ENCODE peak calls at places on chromosomes 11 and 22, in ten cellular contexts. T is activated CD4-positive, alpha-beta T cell treated with anti-CD3 and anti-CD28 coated beads, Interleukin-2, amount 10 ng/mL, durations not matched to agents 24 days and 14 days; N is left ventricle myocardium inferior; P is GM04503; Z is naive thymus-derived CD8-positive, alpha-beta T cell; E is EH; J is amygdala; F is body of pancreas; Q is GDM1; X is T follicular helper cell. B is an unnamed sample.

GRCh38 chr11:60314607-60315321 is 12.3 kb upstream of the MS4A6E start:
- DNase-seq in P (no peak), E (no peak), Q (no peak), Z (no peak), T (no peak), N (no peak), F (no peak), X (no peak), J (no peak), B (no peak)

GRCh38 chr11:100706179-100706578 is 19.1 kb downstream of the ARHGAP42 start:
- DNase-seq in N (no peak), Z (no peak), X (no peak), F (no peak), J (no peak), Q (no peak), P (no peak), E (no peak), T (no peak), B (no peak)

GRCh38 chr11:15286465-15286864 is 171.7 kb downstream of the INSC start:
- DNase-seq in E (peak), N (no peak), X (no peak), T (no peak), Q (no peak), J (no peak), P (no peak), Z (no peak), F (no peak), B (peak)

GRCh38 chr22:42794551-42795510 is 62.2 kb downstream of the ARFGAP3 start:
- DNase-seq in T (no peak), Z (no peak), J (no peak), F (no peak), Q (no peak), X (no peak), P (no peak), E (no peak), N (no peak), B (no peak)

GRCh38 chr11:8661036-8661435 is 21.4 kb downstream of the TRIM66 start:
- DNase-seq in P (no peak), X (no peak), Q (no peak), F (no peak), Z (no peak), E (no peak), J (no peak), N (no peak), T (no peak), B (no peak)

GRCh38 chr11:33160147-33160546 is 1.1 kb downstream of the CSTF3 start:
- DNase-seq in E (peak), P (no peak), J (no peak), N (no peak), Q (no peak), X (no peak), Z (no peak), T (no peak), F (no peak), B (peak)

GRCh38 chr11:76769071-76769560 is 14.0 kb upstream of the TSKU start:
- DNase-seq in X (no peak), J (no peak), N (no peak), Q (no peak), Z (peak), E (peak), P (no peak), F (no peak), T (no peak), B (no peak)

GRCh38 chr11:95641506-95641905 is 148.1 kb downstream of the FAM76B start:
- DNase-seq in J (no peak), N (no peak), Z (no peak), P (no peak), E (no peak), Q (no peak), X (no peak), T (peak), F (no peak), B (no peak)

GRCh38 chr11:71452354-71453020 is 516 bp upstream of the NADSYN1 start:
- DNase-seq in Z (peak), Q (peak), P (no peak), J (peak), E (peak), N (peak), T (peak), X (peak), F (peak), B (no peak)

GRCh38 chr22:42368379-42369249 is 63.6 kb downstream of the NFAM1 start:
- DNase-seq in E (no peak), P (no peak), N (peak), J (no peak), Q (no peak), T (peak), Z (no peak), F (peak), X (peak), B (no peak)

GRCh38 chr11:66315921-66316811 is 678 bp downstream of the CD248 start:
- DNase-seq in P (no peak), N (no peak), Q (no peak), F (no peak), J (no peak), Z (peak), T (no peak), E (peak), X (no peak), B (no peak)

GRCh38 chr11:30477061-30477460 is 109.1 kb downstream of the MPPED2 start:
- DNase-seq in N (no peak), Z (no peak), J (no peak), X (no peak), E (no peak), Q (no peak), F (no peak), P (no peak), T (no peak), B (no peak)

GRCh38 chr11:58659404-58659803 is 36.9 kb downstream of the CNTF start:
- DNase-seq in Q (no peak), X (no peak), T (peak), E (no peak), J (no peak), Z (no peak), P (no peak), N (no peak), F (no peak), B (no peak)

GRCh38 chr11:87020764-87021365 is 16.9 kb upstream of the TMEM135 start:
- DNase-seq in T (no peak), P (no peak), Z (no peak), E (no peak), F (no peak), J (no peak), X (no peak), Q (no peak), N (no peak), B (no peak)

GRCh38 chr11:116144387-116144958 is 628.3 kb downstream of the BUD13 start:
- DNase-seq in Q (no peak), F (no peak), Z (no peak), E (no peak), T (peak), J (no peak), P (no peak), X (no peak), N (no peak), B (no peak)

GRCh38 chr11:7890417-7891179 is 40.5 kb downstream of the OR10A6 start:
- DNase-seq in N (no peak), E (no peak), Q (no peak), X (no peak), P (no peak), J (no peak), Z (no peak), F (no peak), T (no peak), B (no peak)

GRCh38 chr22:47788461-47788860 is 1026.0 kb downstream of the TBC1D22A start:
- DNase-seq in Q (no peak), J (no peak), T (no peak), N (no peak), X (no peak), F (no peak), E (no peak), Z (no peak), P (no peak), B (no peak)

GRCh38 chr22:37457093-37457893 is 28.9 kb downstream of the MFNG start:
- DNase-seq in X (peak), F (peak), Q (no peak), T (peak), J (no peak), N (peak), E (peak), P (no peak), Z (peak), B (peak)

GRCh38 chr11:11179239-11179638 is 173.8 kb downstream of the CSNK2A3 start:
- DNase-seq in F (no peak), E (peak), Q (no peak), T (no peak), N (no peak), J (no peak), X (no peak), P (peak), Z (no peak), B (peak)

GRCh38 chr11:69797156-69797555 is 22.0 kb upstream of the FGF4 start:
- DNase-seq in P (no peak), N (no peak), J (no peak), E (peak), Q (no peak), F (no peak), X (no peak), T (no peak), Z (no peak), B (no peak)

GRCh38 chr22:50018608-50019291 is 6.2 kb upstream of the IL17REL start:
- DNase-seq in J (no peak), T (no peak), Z (no peak), F (no peak), X (no peak), N (no peak), Q (no peak), E (no peak), P (no peak), B (no peak)

GRCh38 chr11:115759622-115760527 is 255.7 kb upstream of the CADM1 start:
- DNase-seq in N (peak), J (no peak), P (no peak), T (no peak), Z (no peak), Q (no peak), F (peak), X (no peak), E (peak), B (no peak)

GRCh38 chr11:95886462-95886861 is 37.4 kb downstream of the MTMR2 start:
- DNase-seq in J (no peak), X (no peak), F (no peak), T (no peak), E (peak), Z (no peak), Q (no peak), N (no peak), P (no peak), B (no peak)

GRCh38 chr11:56885182-56885581 is 103.5 kb upstream of the OR5AK2 start:
- DNase-seq in T (no peak), N (no peak), P (no peak), J (no peak), X (no peak), Z (no peak), F (peak), E (no peak), Q (no peak), B (no peak)

GRCh38 chr11:67351275-67352005 is 1.9 kb downstream of the POLD4 start:
- DNase-seq in X (peak), Q (peak), E (peak), F (peak), N (peak), P (no peak), Z (peak), J (no peak), T (peak), B (peak)

GRCh38 chr11:70834277-70834940 is 418.0 kb downstream of the SHANK2 start:
- DNase-seq in P (no peak), X (no peak), Q (no peak), T (no peak), J (no peak), E (no peak), Z (no peak), F (no peak), N (no peak), B (no peak)

GRCh38 chr11:78840623-78841022 is 266.0 kb upstream of the NARS2 start:
- DNase-seq in T (no peak), E (peak), X (no peak), P (no peak), Q (no peak), Z (no peak), J (no peak), F (peak), N (no peak), B (peak)

GRCh38 chr11:7019500-7020182 is 505 bp downstream of the ZNF214 start:
- DNase-seq in P (no peak), X (no peak), T (no peak), J (no peak), Q (no peak), F (peak), Z (peak), E (no peak), N (peak), B (no peak)

GRCh38 chr22:49960967-49961600 is 512 bp downstream of the PIM3 start:
- DNase-seq in J (no peak), Z (peak), E (peak), F (peak), X (no peak), T (peak), Q (no peak), N (peak), P (no peak), B (no peak)

GRCh38 chr22:28864878-28865596 is 18.3 kb upstream of the ZNRF3 start:
- DNase-seq in Q (no peak), X (no peak), T (no peak), F (no peak), Z (no peak), P (no peak), J (no peak), N (no peak), E (no peak), B (no peak)

GRCh38 chr11:95279921-95280861 is 49.2 kb upstream of the SESN3 start:
- DNase-seq in E (no peak), X (no peak), N (no peak), P (no peak), J (no peak), Z (no peak), Q (no peak), T (no peak), F (peak), B (no peak)

GRCh38 chr11:78419327-78419726 is 1.7 kb upstream of the GAB2 start:
- DNase-seq in F (peak), P (peak), E (peak), J (no peak), T (no peak), N (peak), Z (no peak), X (no peak), Q (no peak), B (peak)

GRCh38 chr22:18057568-18058209 is 20.1 kb upstream of the PEX26 start:
- DNase-seq in T (no peak), E (peak), Z (no peak), F (peak), Q (no peak), J (no peak), N (no peak), P (peak), X (no peak), B (peak)

B was measured in HFFc6.